ENCODE peak calls at places on chromosomes 5 and 9, in four cellular contexts. One of them, this sample, is unnamed.

GRCh38 chr9:16134351-16134750 is 581.5 kb downstream of the CCDC171 start:
- DNase-seq in lower leg skin: no peak
- DNase-seq in foreskin fibroblast: no peak
- DNase-seq in thyroid gland: no peak
- DNase-seq in this sample: no peak

GRCh38 chr9:3740690-3741419 is 215.1 kb upstream of the RFX3 start:
- DNase-seq in lower leg skin: no peak
- DNase-seq in foreskin fibroblast: peak; percentile 24
- DNase-seq in thyroid gland: no peak
- DNase-seq in this sample: peak; percentile 39

GRCh38 chr5:14463629-14464028 is 118.0 kb upstream of the OTULINL start:
- DNase-seq in lower leg skin: peak; percentile 75
- DNase-seq in foreskin fibroblast: peak; percentile 87
- DNase-seq in thyroid gland: no peak
- DNase-seq in this sample: peak; percentile 69

GRCh38 chr9:13857521-13857920 is 456.4 kb downstream of the NFIB start:
- DNase-seq in lower leg skin: no peak
- DNase-seq in foreskin fibroblast: peak; percentile 89
- DNase-seq in thyroid gland: no peak
- DNase-seq in this sample: peak; percentile 14

GRCh38 chr5:77683171-77683732 is 44.7 kb upstream of the OTP start:
- DNase-seq in lower leg skin: no peak
- DNase-seq in foreskin fibroblast: peak; percentile 66
- DNase-seq in thyroid gland: no peak
- DNase-seq in this sample: peak; percentile 43

GRCh38 chr9:68705636-68706578 is 867 bp downstream of the PIP5K1B start:
- DNase-seq in lower leg skin: no peak
- DNase-seq in foreskin fibroblast: no peak
- DNase-seq in thyroid gland: peak; percentile 10
- DNase-seq in this sample: no peak

GRCh38 chr5:32276173-32276853 is 36.4 kb downstream of the MTMR12 start:
- DNase-seq in lower leg skin: no peak
- DNase-seq in foreskin fibroblast: no peak
- DNase-seq in thyroid gland: no peak
- DNase-seq in this sample: peak; percentile 36

GRCh38 chr5:118007262-118007661 is 981.1 kb downstream of the DTWD2 start:
- DNase-seq in lower leg skin: no peak
- DNase-seq in foreskin fibroblast: peak; percentile 3
- DNase-seq in thyroid gland: no peak
- DNase-seq in this sample: no peak

GRCh38 chr9:79812099-79812498 is 240.3 kb downstream of the TLE4 start:
- DNase-seq in lower leg skin: no peak
- DNase-seq in foreskin fibroblast: peak; percentile 52
- DNase-seq in thyroid gland: no peak
- DNase-seq in this sample: peak; percentile 18

GRCh38 chr5:151020304-151021031 is at the start of gene GPX3:
- DNase-seq in lower leg skin: peak; percentile 99
- DNase-seq in foreskin fibroblast: peak; percentile 65
- DNase-seq in thyroid gland: peak; percentile 99
- DNase-seq in this sample: peak; percentile 34

GRCh38 chr9:19161257-19162025 is 34.1 kb upstream of the PLIN2 start:
- DNase-seq in lower leg skin: peak; percentile 92
- DNase-seq in foreskin fibroblast: peak; percentile 96
- DNase-seq in thyroid gland: peak; percentile 16
- DNase-seq in this sample: peak; percentile 95
- H3K4me3 ChIP-seq in lower leg skin: no peak overlapping the region
- H3K4me3 ChIP-seq in foreskin fibroblast: no peak overlapping the region
- H3K4me3 ChIP-seq in thyroid gland: no peak overlapping the region
- H3K4me3 ChIP-seq in this sample: no peak overlapping the region

DNA sequence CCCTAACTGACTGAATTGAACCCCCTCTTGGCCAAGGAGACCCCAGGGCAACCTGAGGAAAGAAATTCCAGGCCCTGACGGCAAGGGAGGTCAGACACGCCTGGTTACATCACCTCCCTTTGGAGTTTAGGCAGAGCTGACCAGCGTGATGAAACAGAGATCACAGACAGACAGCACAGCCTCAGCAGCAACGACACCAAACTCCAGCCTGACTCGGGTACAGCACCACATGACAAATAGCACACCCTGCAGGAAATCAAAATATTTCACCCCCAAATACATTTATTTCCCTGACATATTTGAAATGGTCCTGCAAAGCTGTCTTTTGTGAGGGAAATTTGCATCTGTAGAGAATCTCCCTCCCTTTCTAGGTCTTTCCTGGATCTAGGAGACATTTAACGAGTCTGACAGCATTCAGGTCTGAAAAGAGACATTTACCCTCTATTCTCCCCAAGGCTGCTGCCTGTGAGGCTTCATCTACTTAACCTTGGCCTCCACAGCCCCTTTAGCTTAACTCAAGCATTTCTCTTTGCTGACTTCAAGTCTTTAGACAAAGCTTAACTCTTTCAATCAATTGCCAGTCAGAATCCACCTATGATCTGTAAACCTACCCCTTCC is 2.6 kb downstream of the QSOX2 start:
- DNase-seq in lower leg skin: no peak
- DNase-seq in foreskin fibroblast: peak; percentile 34
- DNase-seq in thyroid gland: no peak
- DNase-seq in this sample: no peak
- TF ChIP-seq CTCF in lower leg skin: no peak
- TF ChIP-seq CTCF in foreskin fibroblast: no peak
- TF ChIP-seq CTCF in thyroid gland: no peak
- TF ChIP-seq CTCF in this sample: no peak

DNA sequence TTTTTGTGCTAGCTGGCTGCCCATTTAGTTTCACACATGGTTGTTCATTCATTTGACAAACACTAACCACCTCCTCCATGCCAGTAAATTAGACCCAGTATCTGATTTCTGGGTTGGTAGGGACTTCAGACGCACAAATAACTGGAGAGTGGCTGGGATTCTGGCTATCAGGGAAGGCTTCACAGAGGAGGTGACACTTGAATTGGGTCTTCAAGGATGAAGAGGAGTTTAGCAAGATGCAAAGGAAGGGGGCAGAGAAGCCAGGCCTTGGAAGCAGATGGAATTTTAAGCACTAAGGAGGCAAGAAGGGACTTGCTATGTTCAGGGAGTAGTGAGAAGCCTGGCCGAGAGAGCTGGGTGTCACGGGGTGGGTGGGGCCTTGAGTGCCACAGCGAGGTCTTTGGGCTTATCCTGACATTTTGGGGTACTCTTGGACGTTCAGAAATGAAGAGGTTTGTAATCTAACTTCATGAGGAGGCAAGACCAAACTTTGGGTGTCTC is 71.3 kb downstream of the LMX1B start:
- DNase-seq in lower leg skin: no peak
- DNase-seq in foreskin fibroblast: no peak
- DNase-seq in thyroid gland: no peak
- DNase-seq in this sample: no peak
- H3K4me3 ChIP-seq in lower leg skin: no peak overlapping the region
- H3K4me3 ChIP-seq in foreskin fibroblast: no peak overlapping the region
- H3K4me3 ChIP-seq in thyroid gland: no peak overlapping the region
- H3K4me3 ChIP-seq in this sample: no peak overlapping the region

GRCh38 chr9:129878253-129878652 is 43.0 kb downstream of the USP20 start:
- DNase-seq in lower leg skin: no peak
- DNase-seq in foreskin fibroblast: no peak
- DNase-seq in thyroid gland: no peak
- DNase-seq in this sample: no peak

GRCh38 chr9:129875687-129876395 is 40.6 kb downstream of the USP20 start:
- DNase-seq in lower leg skin: no peak
- DNase-seq in foreskin fibroblast: peak; percentile 60
- DNase-seq in thyroid gland: no peak
- DNase-seq in this sample: peak; percentile 25

GRCh38 chr9:129874261-129875101 is 39.2 kb downstream of the USP20 start:
- DNase-seq in lower leg skin: no peak
- DNase-seq in foreskin fibroblast: peak; percentile 41
- DNase-seq in thyroid gland: no peak
- DNase-seq in this sample: no peak

GRCh38 chr9:129875181-129875611 is 39.9 kb downstream of the USP20 start:
- DNase-seq in lower leg skin: no peak
- DNase-seq in foreskin fibroblast: no peak
- DNase-seq in thyroid gland: no peak
- DNase-seq in this sample: no peak

DNA sequence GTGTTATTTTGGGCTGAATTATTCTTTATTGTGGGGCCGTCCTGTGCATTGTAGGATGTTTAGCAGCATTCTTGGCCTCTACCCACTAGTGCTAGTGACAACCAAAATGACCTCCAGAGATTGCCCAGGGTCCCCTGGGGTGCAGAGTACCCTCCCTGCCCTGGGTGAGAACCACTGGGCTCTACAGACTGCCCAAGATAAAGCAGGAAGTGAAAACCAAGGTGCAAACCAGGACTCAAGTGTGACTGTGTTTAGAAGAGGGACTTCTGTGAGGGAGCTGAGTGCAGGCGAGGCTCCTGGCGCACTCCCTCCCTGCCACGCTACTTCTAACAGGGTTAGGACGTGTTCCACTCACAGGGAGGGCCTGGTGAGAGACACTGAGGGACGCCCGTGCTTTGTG is 41.6 kb downstream of the USP20 start:
- DNase-seq in lower leg skin: no peak
- DNase-seq in foreskin fibroblast: no peak
- DNase-seq in thyroid gland: no peak
- DNase-seq in this sample: no peak
- TF ChIP-seq CTCF in lower leg skin: no peak
- TF ChIP-seq CTCF in foreskin fibroblast: no peak
- TF ChIP-seq CTCF in thyroid gland: no peak
- TF ChIP-seq CTCF in this sample: no peak

DNA sequence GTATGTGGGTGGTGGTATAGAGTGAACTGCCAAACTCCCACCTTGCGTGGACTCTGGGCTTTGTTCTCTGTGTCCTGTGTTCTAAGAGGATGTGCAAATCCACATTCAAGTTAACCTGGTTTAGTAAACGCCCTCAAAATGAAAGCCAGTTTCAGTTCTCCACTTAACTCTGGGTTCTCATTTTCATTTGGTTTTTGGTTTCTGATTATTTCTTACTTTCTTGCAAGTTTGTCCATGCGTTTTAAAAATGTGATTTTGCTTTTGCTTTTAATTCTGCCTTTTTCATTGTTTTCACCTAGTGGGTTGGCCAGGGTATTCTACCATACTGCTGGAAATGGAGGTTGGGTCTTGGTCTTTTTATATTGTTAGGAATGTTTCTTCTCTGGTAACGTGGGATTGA is 38.2 kb downstream of the GALNT10 start:
- DNase-seq in lower leg skin: no peak
- DNase-seq in foreskin fibroblast: no peak
- DNase-seq in thyroid gland: no peak
- DNase-seq in this sample: no peak
- H3K4me3 ChIP-seq in lower leg skin: no peak overlapping the region
- H3K4me3 ChIP-seq in foreskin fibroblast: no peak overlapping the region
- H3K4me3 ChIP-seq in thyroid gland: no peak overlapping the region
- H3K4me3 ChIP-seq in this sample: no peak overlapping the region

GRCh38 chr9:33222031-33222430 is 17.9 kb upstream of the SPINK4 start:
- DNase-seq in lower leg skin: no peak
- DNase-seq in foreskin fibroblast: no peak
- DNase-seq in thyroid gland: no peak
- DNase-seq in this sample: no peak

GRCh38 chr9:33221568-33221884 is 18.4 kb upstream of the SPINK4 start:
- DNase-seq in lower leg skin: no peak
- DNase-seq in foreskin fibroblast: no peak
- DNase-seq in thyroid gland: no peak
- DNase-seq in this sample: no peak

GRCh38 chr9:33220681-33221567 is 19.0 kb upstream of the SPINK4 start:
- DNase-seq in lower leg skin: no peak
- DNase-seq in foreskin fibroblast: no peak
- DNase-seq in thyroid gland: no peak
- DNase-seq in this sample: no peak

GRCh38 chr9:33225319-33226152 is 14.4 kb upstream of the SPINK4 start:
- DNase-seq in lower leg skin: no peak
- DNase-seq in foreskin fibroblast: peak; percentile 86
- DNase-seq in thyroid gland: peak; percentile 68
- DNase-seq in this sample: peak; percentile 79

DNA sequence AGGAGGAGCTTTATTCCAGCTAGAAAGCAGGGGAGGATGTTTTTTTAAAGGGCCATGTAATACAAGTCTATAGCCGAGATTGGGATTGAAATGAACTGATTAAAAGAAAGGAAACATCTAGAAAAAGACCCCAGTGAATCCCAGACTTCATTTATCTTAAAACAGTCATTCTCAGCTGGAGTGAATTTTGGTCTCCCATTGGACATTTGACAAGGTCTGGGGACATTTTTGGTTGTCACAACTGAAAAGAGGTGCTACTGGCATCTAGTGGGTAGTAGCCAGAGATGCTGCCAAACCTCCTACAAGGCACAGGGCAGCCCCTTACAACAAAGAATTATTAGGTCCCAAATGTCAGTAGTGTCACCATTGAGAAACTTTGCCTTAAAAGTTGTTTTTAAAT is 16.3 kb upstream of the SPINK4 start:
- DNase-seq in lower leg skin: no peak
- DNase-seq in foreskin fibroblast: peak; percentile 37
- DNase-seq in thyroid gland: no peak
- DNase-seq in this sample: peak; percentile 39
- TF ChIP-seq CTCF in lower leg skin: no peak
- TF ChIP-seq CTCF in foreskin fibroblast: peak; percentile 11
- TF ChIP-seq CTCF in thyroid gland: no peak
- TF ChIP-seq CTCF in this sample: peak; percentile 49

GRCh38 chr9:37001461-37001860 is 32.6 kb downstream of the PAX5 start:
- DNase-seq in lower leg skin: no peak
- DNase-seq in foreskin fibroblast: no peak
- DNase-seq in thyroid gland: no peak
- DNase-seq in this sample: peak; percentile 16

GRCh38 chr9:36999728-37000333 is 34.2 kb downstream of the PAX5 start:
- DNase-seq in lower leg skin: no peak
- DNase-seq in foreskin fibroblast: no peak
- DNase-seq in thyroid gland: no peak
- DNase-seq in this sample: no peak

GRCh38 chr9:37004424-37004935 is 29.6 kb downstream of the PAX5 start:
- DNase-seq in lower leg skin: no peak
- DNase-seq in foreskin fibroblast: no peak
- DNase-seq in thyroid gland: no peak
- DNase-seq in this sample: no peak

GRCh38 chr9:37002036-37002412 is 32.0 kb downstream of the PAX5 start:
- DNase-seq in lower leg skin: no peak
- DNase-seq in foreskin fibroblast: no peak
- DNase-seq in thyroid gland: no peak
- DNase-seq in this sample: no peak

DNA sequence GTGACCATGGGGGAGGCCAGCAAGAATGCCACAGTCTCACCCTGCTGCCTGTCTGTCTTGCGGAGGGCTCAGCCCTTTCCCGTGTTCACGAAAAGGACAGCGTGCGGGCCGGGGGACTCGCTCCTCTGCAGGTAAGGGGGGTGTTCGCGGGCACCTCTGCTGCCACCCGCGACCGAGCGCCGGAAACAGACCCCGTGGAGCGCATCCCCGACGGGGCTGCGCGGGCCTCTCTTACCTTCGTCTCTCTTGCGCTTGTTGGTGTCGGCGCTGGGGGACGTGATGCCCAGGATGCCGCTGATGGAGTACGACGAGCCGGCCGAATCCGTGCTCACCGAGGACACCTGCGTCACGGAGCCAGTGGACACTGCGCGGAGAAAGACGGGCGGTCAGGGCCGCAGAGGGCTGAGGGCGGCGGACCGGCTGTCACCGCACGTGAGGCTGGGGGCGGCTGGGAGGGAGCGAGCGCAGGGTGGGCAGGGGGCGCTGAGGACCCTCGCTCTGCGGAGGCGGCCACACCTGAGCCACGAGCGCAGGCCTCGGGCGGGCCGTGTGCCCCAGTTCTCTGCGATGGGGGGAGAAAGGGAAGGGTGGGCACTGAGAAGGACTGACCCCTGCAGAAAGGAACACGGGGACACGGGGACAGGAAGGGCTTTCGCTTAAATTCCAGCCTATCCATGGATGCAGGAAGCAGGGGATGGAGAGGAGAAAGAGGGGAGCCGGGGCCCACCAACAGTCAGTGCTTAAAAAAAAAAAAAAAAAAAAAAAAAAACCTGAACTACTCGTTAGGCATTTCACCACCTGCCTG is 31.5 kb downstream of the PAX5 start:
- DNase-seq in lower leg skin: no peak
- DNase-seq in foreskin fibroblast: no peak
- DNase-seq in thyroid gland: no peak
- DNase-seq in this sample: no peak
- H3K4me3 ChIP-seq in lower leg skin: no peak overlapping the region
- H3K4me3 ChIP-seq in foreskin fibroblast: no peak overlapping the region
- H3K4me3 ChIP-seq in thyroid gland: no peak overlapping the region
- H3K4me3 ChIP-seq in this sample: no peak overlapping the region

This sample was measured in AG10803.